ENCODE peak calls at places on chromosomes 1 and 21, in four cellular contexts. One of them, this sample, is unnamed.

GRCh38 chr1:92503043-92503925 is 16.6 kb upstream of the GFI1 start:
- DNase-seq in right atrium auricular region: no peak
- DNase-seq in epithelial cell of esophagus: peak; percentile 46
- DNase-seq in GM12865: peak; percentile 37
- DNase-seq in this sample: no peak

GRCh38 chr1:245153081-245153644 is 1.6 kb upstream of the KIF26B start:
- DNase-seq in right atrium auricular region: peak; percentile 69
- DNase-seq in epithelial cell of esophagus: peak; percentile 78
- DNase-seq in GM12865: peak; percentile 82
- DNase-seq in this sample: peak; percentile 90

GRCh38 chr1:19342077-19342775 is 30.1 kb downstream of the SLC66A1 start:
- DNase-seq in right atrium auricular region: peak; percentile 66
- DNase-seq in GM12865: no peak
- DNase-seq in epithelial cell of esophagus: no peak
- DNase-seq in this sample: no peak

GRCh38 chr1:84146375-84147032 is 2.4 kb downstream of the PRKACB start:
- DNase-seq in right atrium auricular region: no peak
- DNase-seq in epithelial cell of esophagus: peak; percentile 67
- DNase-seq in GM12865: no peak
- DNase-seq in this sample: peak; percentile 60

GRCh38 chr1:67097305-67097704 is 37.5 kb downstream of the C1orf141 start:
- DNase-seq in GM12865: no peak
- DNase-seq in right atrium auricular region: no peak
- DNase-seq in epithelial cell of esophagus: no peak
- DNase-seq in this sample: no peak

GRCh38 chr1:115977481-115978258 is 1.4 kb downstream of the SLC22A15 start:
- DNase-seq in right atrium auricular region: no peak
- DNase-seq in epithelial cell of esophagus: peak; percentile 97
- DNase-seq in GM12865: no peak
- DNase-seq in this sample: no peak

GRCh38 chr1:182574156-182574555 is 14.9 kb downstream of the RNASEL start:
- DNase-seq in epithelial cell of esophagus: no peak
- DNase-seq in right atrium auricular region: no peak
- DNase-seq in GM12865: no peak
- DNase-seq in this sample: no peak

GRCh38 chr21:16794944-16795343 is 717.9 kb upstream of the CXADR start:
- DNase-seq in right atrium auricular region: peak; percentile 66
- DNase-seq in GM12865: no peak
- DNase-seq in epithelial cell of esophagus: peak; percentile 53
- DNase-seq in this sample: peak; percentile 94

GRCh38 chr1:248243204-248243603 is 12.0 kb downstream of the OR2M4 start:
- DNase-seq in GM12865: peak; percentile 66
- DNase-seq in right atrium auricular region: no peak
- DNase-seq in epithelial cell of esophagus: peak; percentile 48
- DNase-seq in this sample: peak; percentile 2

GRCh38 chr1:5664906-5665875 is 327.0 kb downstream of the NPHP4 start:
- DNase-seq in epithelial cell of esophagus: no peak
- DNase-seq in right atrium auricular region: no peak
- DNase-seq in GM12865: no peak
- DNase-seq in this sample: no peak

GRCh38 chr1:32337855-32338636 is 2.0 kb upstream of the MARCKSL1 start:
- DNase-seq in epithelial cell of esophagus: no peak
- DNase-seq in right atrium auricular region: no peak
- DNase-seq in GM12865: peak; percentile 81
- DNase-seq in this sample: no peak

GRCh38 chr1:100250264-100250663 is 630 bp upstream of the DBT start:
- DNase-seq in GM12865: no peak
- DNase-seq in epithelial cell of esophagus: no peak
- DNase-seq in right atrium auricular region: no peak
- DNase-seq in this sample: peak; percentile 6

DNA sequence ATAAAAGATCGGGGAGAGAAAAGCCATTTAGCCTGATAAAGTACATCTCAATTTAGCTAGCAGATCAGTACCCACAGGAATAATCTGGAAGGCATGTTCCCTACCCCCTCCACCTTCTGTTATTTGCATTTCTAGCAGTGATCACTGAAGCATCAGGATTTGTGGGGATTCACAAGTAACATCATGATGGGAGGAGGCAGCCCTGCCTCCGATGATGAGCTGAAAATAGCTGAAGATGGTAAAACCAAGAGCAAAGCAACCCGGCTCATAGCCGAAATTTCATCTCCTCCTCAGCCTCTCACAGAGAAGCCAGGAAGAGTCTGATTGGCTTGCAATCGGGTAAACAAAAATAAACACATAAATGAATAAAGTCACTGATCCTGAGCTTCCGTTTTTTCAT is 2.4 kb downstream of the CCSAP start:
- DNase-seq in right atrium auricular region: no peak
- DNase-seq in epithelial cell of esophagus: no peak
- DNase-seq in GM12865: no peak
- DNase-seq in this sample: no peak
- H3K4me3 ChIP-seq in right atrium auricular region: no peak overlapping the region
- H3K4me3 ChIP-seq in epithelial cell of esophagus: no peak overlapping the region
- H3K4me3 ChIP-seq in GM12865: no peak overlapping the region
- H3K4me3 ChIP-seq in this sample: no peak overlapping the region

DNA sequence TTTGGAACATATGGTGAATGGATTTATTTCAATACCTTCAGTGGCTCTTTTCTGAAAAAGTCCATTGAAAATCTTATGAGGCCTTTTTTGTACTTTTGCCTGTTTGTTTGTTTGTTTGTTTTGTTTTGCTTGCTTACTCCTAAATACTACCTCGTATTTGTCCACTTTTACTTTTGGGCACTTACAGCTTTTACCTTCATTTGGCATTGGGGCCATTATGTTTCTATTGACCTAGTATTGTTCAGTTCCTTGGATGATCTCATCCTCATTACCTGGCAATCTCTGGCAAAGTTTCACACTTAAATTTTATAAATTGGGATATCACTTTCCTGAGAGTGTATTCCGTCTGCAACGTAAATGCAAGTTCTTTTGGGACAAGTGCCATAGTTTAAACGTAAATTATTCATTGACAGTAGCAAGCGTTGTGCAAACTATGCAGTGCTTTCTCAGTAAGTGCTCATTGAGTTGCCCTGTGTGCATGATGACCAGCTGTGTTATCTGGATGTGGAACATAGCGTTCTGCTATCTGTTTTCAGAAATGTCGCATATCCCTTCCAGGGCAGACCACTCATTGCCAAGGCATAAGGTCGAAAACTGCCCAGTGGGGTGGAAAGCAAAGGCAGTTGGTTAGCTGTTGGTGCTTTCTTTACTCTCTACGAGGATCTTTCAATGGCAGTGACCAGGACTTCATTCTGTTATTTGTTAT is 51.1 kb downstream of the LRRC8D start:
- DNase-seq in GM12865: no peak
- DNase-seq in right atrium auricular region: no peak
- DNase-seq in epithelial cell of esophagus: no peak
- DNase-seq in this sample: no peak
- TF ChIP-seq CTCF in GM12865: no peak
- TF ChIP-seq CTCF in right atrium auricular region: no peak
- TF ChIP-seq CTCF in epithelial cell of esophagus: no peak
- TF ChIP-seq CTCF in this sample: no peak

DNA sequence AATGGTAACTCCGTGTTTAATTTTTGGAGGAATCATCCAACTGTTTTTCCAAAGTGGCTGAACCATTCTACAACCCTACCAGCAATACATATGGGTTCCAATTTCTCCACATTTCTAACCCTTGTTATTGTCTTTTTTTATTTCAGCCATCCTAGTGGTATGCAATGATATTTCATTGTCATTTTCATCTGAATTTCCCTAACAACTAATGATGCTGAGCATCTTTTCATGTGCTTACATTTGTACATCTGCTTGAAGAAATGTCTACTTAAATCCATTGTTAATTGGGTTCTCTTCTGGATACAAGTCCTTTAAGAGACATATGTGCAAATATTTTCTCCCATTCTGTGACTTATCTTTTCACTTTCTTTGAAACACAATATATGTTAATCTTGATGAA is 43.3 kb downstream of the EPRS1 start:
- DNase-seq in GM12865: no peak
- DNase-seq in epithelial cell of esophagus: no peak
- DNase-seq in right atrium auricular region: no peak
- DNase-seq in this sample: no peak
- H3K4me3 ChIP-seq in GM12865: no peak overlapping the region
- H3K4me3 ChIP-seq in epithelial cell of esophagus: no peak overlapping the region
- H3K4me3 ChIP-seq in right atrium auricular region: no peak overlapping the region
- H3K4me3 ChIP-seq in this sample: no peak overlapping the region

GRCh38 chr1:88029142-88029541 is 654.9 kb upstream of the PKN2 start:
- DNase-seq in GM12865: no peak
- DNase-seq in epithelial cell of esophagus: no peak
- DNase-seq in right atrium auricular region: no peak
- DNase-seq in this sample: no peak
- TF ChIP-seq CTCF in GM12865: no peak
- TF ChIP-seq CTCF in epithelial cell of esophagus: no peak
- TF ChIP-seq CTCF in right atrium auricular region: no peak
- TF ChIP-seq CTCF in this sample: no peak

GRCh38 chr1:221716713-221717490 is 25.0 kb downstream of the DUSP10 start:
- DNase-seq in GM12865: no peak
- DNase-seq in epithelial cell of esophagus: peak; percentile 28
- DNase-seq in right atrium auricular region: no peak
- DNase-seq in this sample: no peak

GRCh38 chr1:221719987-221720386 is 21.9 kb downstream of the DUSP10 start:
- DNase-seq in right atrium auricular region: no peak
- DNase-seq in epithelial cell of esophagus: no peak
- DNase-seq in GM12865: no peak
- DNase-seq in this sample: no peak

GRCh38 chr1:221719278-221719597 is 22.7 kb downstream of the DUSP10 start:
- DNase-seq in epithelial cell of esophagus: no peak
- DNase-seq in right atrium auricular region: no peak
- DNase-seq in GM12865: no peak
- DNase-seq in this sample: no peak

GRCh38 chr1:221717491-221717865 is 24.4 kb downstream of the DUSP10 start:
- DNase-seq in GM12865: no peak
- DNase-seq in epithelial cell of esophagus: no peak
- DNase-seq in right atrium auricular region: no peak
- DNase-seq in this sample: no peak

DNA sequence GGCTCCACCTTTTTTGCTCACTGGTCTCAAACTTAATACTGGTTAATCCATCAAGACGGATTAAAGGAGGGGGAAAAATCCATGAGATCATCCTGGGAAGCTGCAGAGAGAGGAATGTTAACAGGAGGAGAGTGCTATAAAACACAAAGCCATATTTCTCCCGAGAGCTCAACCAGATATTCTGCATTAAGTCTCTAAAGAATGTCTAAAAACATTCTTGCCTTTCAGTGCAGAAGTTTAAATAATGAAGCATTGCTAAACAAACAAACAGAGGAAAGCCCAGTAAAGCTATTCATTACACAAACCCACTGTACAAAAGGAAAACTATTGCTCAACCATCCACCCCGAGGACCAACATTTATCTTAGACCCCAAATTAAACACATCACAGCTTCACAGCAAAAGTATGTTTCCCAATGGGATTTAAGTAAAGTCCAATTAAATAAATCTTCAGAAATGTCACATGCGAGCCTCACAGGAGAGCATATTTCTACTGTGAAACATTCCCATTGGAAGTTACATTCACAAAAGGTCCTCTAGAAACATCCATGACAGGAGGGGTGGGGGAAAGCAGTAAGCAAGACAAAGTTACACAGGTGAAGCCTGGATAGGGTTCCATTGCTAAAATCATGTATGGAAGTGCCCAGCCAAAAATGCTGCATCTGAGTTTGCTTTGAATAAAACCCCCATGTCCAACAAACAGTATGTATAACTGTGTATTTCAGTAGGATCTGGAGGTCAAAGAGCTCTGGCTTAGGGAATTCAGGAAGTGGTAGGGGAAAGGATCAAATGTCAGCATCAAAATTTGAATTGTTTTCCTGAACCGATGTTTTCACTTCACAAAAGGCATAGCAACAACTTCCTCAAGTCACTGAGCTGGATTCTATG is 23.3 kb downstream of the DUSP10 start:
- DNase-seq in GM12865: no peak
- DNase-seq in epithelial cell of esophagus: no peak
- DNase-seq in right atrium auricular region: no peak
- DNase-seq in this sample: peak; percentile 85
- H3K4me3 ChIP-seq in GM12865: no peak overlapping the region
- H3K4me3 ChIP-seq in epithelial cell of esophagus: no peak overlapping the region
- H3K4me3 ChIP-seq in right atrium auricular region: no peak overlapping the region
- H3K4me3 ChIP-seq in this sample: no peak overlapping the region

DNA sequence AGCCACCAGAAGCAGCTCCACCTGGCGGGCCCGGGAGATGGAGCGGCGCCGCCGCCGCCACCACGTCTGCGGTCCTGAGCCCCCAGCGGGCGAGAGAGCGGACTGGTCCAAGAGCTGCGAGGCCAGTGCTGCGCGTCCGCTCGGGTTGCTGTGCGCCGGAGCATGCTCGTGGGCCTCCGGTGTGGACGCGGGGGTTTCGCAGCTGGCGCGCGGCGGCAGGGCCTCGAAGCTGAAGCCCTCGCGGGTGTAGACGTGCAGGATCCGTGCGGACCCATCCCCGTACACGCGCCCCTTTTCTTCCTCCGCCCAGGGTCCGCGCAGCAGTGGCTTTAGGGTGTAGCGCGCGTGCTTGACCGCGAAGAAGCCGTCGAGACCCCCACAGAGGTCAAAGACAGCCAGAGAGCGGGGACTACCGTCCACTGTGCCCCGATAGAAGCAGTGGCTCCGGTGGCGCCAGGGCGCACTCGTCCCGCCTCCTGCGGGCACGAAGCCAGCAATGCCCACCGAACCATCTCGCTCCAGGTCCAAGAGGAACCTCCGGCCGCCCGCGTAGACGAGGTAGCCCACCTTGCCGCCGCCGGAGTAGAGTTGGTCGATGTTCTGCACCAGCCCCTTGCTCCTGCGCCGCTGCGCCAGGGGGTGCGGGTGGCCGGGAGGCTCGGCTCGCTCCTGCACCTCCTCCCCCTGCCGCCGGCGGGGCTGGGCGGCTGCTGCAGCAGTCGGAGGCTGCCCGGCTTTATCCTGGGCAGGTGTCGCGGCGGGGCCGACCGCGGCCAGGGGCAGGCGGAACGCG is 1.1 kb downstream of the ADAMTS5 start:
- DNase-seq in right atrium auricular region: no peak
- DNase-seq in epithelial cell of esophagus: peak; percentile 31
- DNase-seq in GM12865: no peak
- DNase-seq in this sample: no peak
- TF ChIP-seq CTCF in right atrium auricular region: peak; percentile 47
- TF ChIP-seq CTCF in epithelial cell of esophagus: no peak
- TF ChIP-seq CTCF in GM12865: no peak
- TF ChIP-seq CTCF in this sample: peak; percentile 45

GRCh38 chr21:28174006-28174405 is 818.7 kb downstream of the LTN1 start:
- DNase-seq in right atrium auricular region: no peak
- DNase-seq in epithelial cell of esophagus: no peak
- DNase-seq in GM12865: no peak
- DNase-seq in this sample: no peak

GRCh38 chr21:28181730-28182129 is 810.9 kb downstream of the LTN1 start:
- DNase-seq in right atrium auricular region: no peak
- DNase-seq in GM12865: no peak
- DNase-seq in epithelial cell of esophagus: no peak
- DNase-seq in this sample: no peak

DNA sequence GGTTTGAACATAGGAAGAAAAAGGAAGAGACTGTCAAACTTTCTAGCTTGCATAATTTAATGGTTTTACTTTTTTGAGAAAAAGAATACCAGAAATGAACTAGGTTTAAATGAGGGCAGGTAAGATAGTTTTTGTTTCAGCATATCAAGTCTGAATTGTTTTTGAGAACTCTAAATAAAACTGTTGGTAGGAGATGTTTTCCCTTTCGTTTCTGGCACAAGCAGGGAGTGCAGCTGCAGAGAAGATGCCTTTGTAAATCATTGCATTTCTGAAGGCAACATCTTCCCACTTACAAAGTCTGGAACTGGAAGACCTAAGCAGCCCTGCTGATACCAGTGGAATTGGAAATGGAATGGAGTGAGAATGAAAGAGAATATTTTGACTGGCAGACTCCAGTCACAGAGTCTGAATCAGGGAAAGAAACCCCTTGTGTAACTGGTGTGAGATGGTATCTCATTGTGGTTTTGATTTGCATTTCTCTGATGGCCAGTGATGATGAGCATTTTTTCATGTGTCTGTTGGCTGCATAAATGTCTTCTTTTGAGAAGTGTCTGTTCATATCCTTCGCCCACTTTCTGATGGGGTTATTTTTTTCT is 815.6 kb downstream of the LTN1 start:
- DNase-seq in right atrium auricular region: no peak
- DNase-seq in GM12865: no peak
- DNase-seq in epithelial cell of esophagus: no peak
- DNase-seq in this sample: no peak
- H3K4me3 ChIP-seq in right atrium auricular region: no peak overlapping the region
- H3K4me3 ChIP-seq in GM12865: no peak overlapping the region
- H3K4me3 ChIP-seq in epithelial cell of esophagus: no peak overlapping the region
- H3K4me3 ChIP-seq in this sample: no peak overlapping the region